ENCODE peak calls at places on chromosome 1, in ten cellular contexts. J is tibial nerve, X is neural crest cell, O is fibroblast of lung, Y is lower lobe of right lung, H is lower leg skin, M is progenitor cell of endocrine pancreas, I is RWPE1, T is uterus, K is bronchial epithelial cell. L is an unnamed sample.

GRCh38 chr1:226482975-226483660 is 65.4 kb upstream of the STUM start:
- DNase-seq in H (no peak), O (no peak), M (no peak), K (peak), X (no peak), T (no peak), J (no peak), I (no peak), Y (no peak), L (no peak)

GRCh38 chr1:5975133-5975880 is 16.9 kb downstream of the NPHP4 start:
- DNase-seq in H (no peak), I (peak), J (no peak), T (no peak), Y (no peak), K (peak), X (peak), M (peak), O (peak), L (no peak)

GRCh38 chr1:226967665-226968064 is 27.6 kb downstream of the COQ8A start:
- DNase-seq in Y (no peak), I (peak), X (no peak), T (no peak), M (no peak), O (peak), J (no peak), H (no peak), K (peak), L (no peak)

GRCh38 chr1:153608742-153609584 is 4.0 kb downstream of the S100A16 start:
- DNase-seq in K (peak), J (peak), I (peak), T (peak), X (peak), O (peak), H (peak), M (no peak), Y (peak), L (no peak)

GRCh38 chr1:246404078-246404477 is 103.0 kb downstream of the SMYD3 start:
- DNase-seq in M (no peak), T (no peak), Y (no peak), J (no peak), H (no peak), I (no peak), X (no peak), O (no peak), K (no peak), L (no peak)

GRCh38 chr1:58200437-58200836 is 346.1 kb downstream of the OMA1 start:
- DNase-seq in I (no peak), Y (no peak), O (no peak), H (no peak), K (no peak), T (no peak), J (no peak), X (no peak), M (no peak), L (no peak)

GRCh38 chr1:17012775-17013501 is 1.2 kb upstream of the ATP13A2 start:
- DNase-seq in M (no peak), Y (peak), J (no peak), H (no peak), X (no peak), O (peak), K (no peak), T (no peak), I (no peak), L (no peak)

GRCh38 chr1:196651637-196652215 is at the start of gene CFH:
- DNase-seq in Y (no peak), I (no peak), J (no peak), M (no peak), T (no peak), X (no peak), K (peak), O (peak), H (no peak), L (no peak)

GRCh38 chr1:78334952-78335351 is 155.8 kb upstream of the PTGFR start:
- DNase-seq in H (no peak), M (no peak), O (no peak), Y (no peak), X (no peak), J (peak), I (no peak), T (peak), K (no peak), L (no peak)

GRCh38 chr1:23533288-23534130 is 2.5 kb upstream of the E2F2 start:
- DNase-seq in O (no peak), M (no peak), X (no peak), I (no peak), Y (no peak), T (no peak), H (no peak), K (peak), J (no peak), L (no peak)

GRCh38 chr1:28449904-28450303 is 55.9 kb upstream of the RCC1 start:
- DNase-seq in H (no peak), O (peak), T (no peak), K (peak), M (no peak), X (no peak), J (no peak), Y (no peak), I (peak), L (no peak)

GRCh38 chr1:58290685-58291372 is 255.7 kb downstream of the OMA1 start:
- DNase-seq in K (peak), M (peak), J (no peak), I (peak), T (no peak), O (peak), H (no peak), Y (no peak), X (peak), L (no peak)

GRCh38 chr1:168752171-168752570 is 23.2 kb upstream of the DPT start:
- DNase-seq in K (peak), H (no peak), O (peak), I (no peak), M (no peak), Y (no peak), X (no peak), T (no peak), J (no peak), L (no peak)

GRCh38 chr1:86773331-86774288 is 69.2 kb downstream of the SH3GLB1 start:
- DNase-seq in J (no peak), T (no peak), X (no peak), K (peak), M (no peak), Y (no peak), H (no peak), I (peak), O (peak), L (no peak)

GRCh38 chr1:86429830-86430229 is 5.9 kb downstream of the CLCA2 start:
- DNase-seq in K (peak), I (peak), Y (no peak), T (peak), H (no peak), J (no peak), X (no peak), M (no peak), O (peak), L (no peak)

GRCh38 chr1:203638914-203639313 is 12.3 kb downstream of the ATP2B4 start:
- DNase-seq in H (no peak), O (no peak), Y (no peak), X (no peak), T (no peak), J (no peak), K (peak), I (peak), M (no peak), L (no peak)

GRCh38 chr1:185716095-185716494 is 18.1 kb upstream of the HMCN1 start:
- DNase-seq in X (no peak), Y (no peak), T (no peak), I (no peak), O (no peak), J (no peak), H (no peak), K (no peak), M (no peak), L (no peak)

GRCh38 chr1:185721553-185721952 is 12.6 kb upstream of the HMCN1 start:
- DNase-seq in H (no peak), X (no peak), K (no peak), Y (no peak), I (no peak), T (no peak), O (no peak), J (no peak), M (no peak), L (no peak)

GRCh38 chr1:185720633-185721272 is 13.4 kb upstream of the HMCN1 start:
- DNase-seq in H (no peak), Y (no peak), O (peak), X (no peak), K (peak), M (no peak), J (no peak), I (no peak), T (no peak), L (no peak)

DNA sequence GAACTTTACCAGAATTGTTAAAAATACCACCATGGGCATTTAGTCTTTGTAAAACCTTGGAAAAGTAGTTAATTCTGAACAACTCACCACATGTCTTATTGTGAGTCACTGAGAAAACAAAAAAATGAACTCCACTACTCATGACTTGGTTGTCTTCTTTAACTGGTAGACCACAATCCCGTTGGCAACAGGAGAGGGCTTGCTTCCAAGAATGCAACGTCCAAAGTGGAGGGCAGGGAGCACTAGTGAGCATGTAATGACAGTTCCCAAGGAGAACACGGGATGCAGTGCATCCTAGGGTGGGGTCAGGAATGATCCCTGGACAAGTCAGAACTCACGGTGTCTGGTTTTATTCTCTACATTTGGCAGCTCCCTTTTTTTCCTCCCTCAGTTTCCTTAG is 15.2 kb upstream of the HMCN1 start:
- DNase-seq in O (peak), X (no peak), I (peak), Y (no peak), H (peak), M (no peak), J (no peak), T (no peak), K (peak), L (no peak)
- TF ChIP-seq CTCF in O (peak), X (peak), I (peak), Y (no peak), H (no peak), M (peak), J (no peak), T (no peak), K (peak), L (no peak)

GRCh38 chr1:40722622-40723021 is 31.1 kb downstream of the NFYC start:
- DNase-seq in J (no peak), O (no peak), Y (no peak), K (no peak), X (no peak), T (no peak), H (no peak), M (no peak), I (no peak), L (no peak)
- TF ChIP-seq CTCF in J (no peak), O (no peak), Y (no peak), K (no peak), X (no peak), T (no peak), H (no peak), M (no peak), I (no peak), L (peak)

GRCh38 chr1:13714851-13715250 is 14.9 kb downstream of the PRDM2 start:
- DNase-seq in I (no peak), Y (no peak), M (no peak), T (no peak), X (no peak), J (no peak), K (no peak), H (no peak), O (no peak), L (no peak)
- TF ChIP-seq CTCF in I (no peak), Y (no peak), M (peak), T (no peak), X (peak), J (no peak), K (no peak), H (no peak), O (no peak), L (no peak)

DNA sequence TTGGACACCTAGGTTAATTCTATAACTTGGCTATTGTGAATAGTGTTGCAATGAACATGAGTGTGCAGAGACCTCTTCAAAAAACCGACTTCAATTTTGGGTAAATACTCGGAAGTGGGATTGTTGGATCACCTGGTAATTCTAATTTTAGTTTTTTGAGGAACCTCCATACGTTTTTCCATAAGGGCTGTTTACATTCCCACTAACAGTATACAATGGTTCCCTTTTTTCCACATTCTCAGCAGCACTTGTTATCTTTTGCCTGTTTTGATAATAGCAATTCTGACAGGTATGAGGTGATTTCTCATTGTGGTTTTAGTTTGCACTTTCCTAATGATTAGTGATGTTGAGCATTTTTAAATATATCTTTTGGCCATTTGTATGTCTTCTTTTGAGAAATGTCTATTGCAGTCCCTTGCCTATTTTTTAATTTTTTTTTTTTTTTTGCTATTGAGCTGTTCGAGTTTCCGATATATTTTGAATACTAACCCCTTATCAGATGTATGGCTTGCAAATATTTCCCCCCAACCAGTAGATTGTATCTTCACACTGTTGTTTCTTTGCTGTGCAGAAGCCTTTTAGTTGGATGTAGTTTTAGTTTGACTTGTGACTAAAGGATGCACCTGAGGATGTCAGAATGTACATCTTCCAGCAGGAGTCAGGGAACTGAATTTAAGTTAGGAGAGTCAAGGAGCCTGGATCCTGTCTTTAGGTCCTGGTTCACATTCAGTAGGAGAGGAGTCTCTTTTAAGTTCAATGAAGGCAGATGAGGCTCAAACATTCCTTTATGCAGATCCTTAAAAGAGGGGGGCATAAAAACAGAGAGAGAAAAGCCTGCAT is 120.0 kb downstream of the S1PR1 start:
- DNase-seq in J (no peak), X (no peak), M (no peak), I (no peak), Y (no peak), K (no peak), H (no peak), O (no peak), T (no peak), L (no peak)
- TF ChIP-seq CTCF in J (no peak), X (no peak), M (no peak), I (no peak), Y (no peak), K (no peak), H (no peak), O (no peak), T (no peak), L (no peak)

GRCh38 chr1:156935719-156936118 is 15.3 kb downstream of the LRRC71 start:
- DNase-seq in O (no peak), K (no peak), Y (no peak), X (no peak), M (no peak), I (no peak), J (no peak), H (no peak), T (no peak), L (no peak)

GRCh38 chr1:156937883-156938282 is 17.5 kb downstream of the LRRC71 start:
- DNase-seq in I (no peak), K (no peak), H (no peak), T (no peak), M (no peak), X (no peak), J (no peak), O (no peak), Y (no peak), L (no peak)

GRCh38 chr1:156938813-156939212 is 18.4 kb downstream of the LRRC71 start:
- DNase-seq in J (no peak), O (no peak), T (no peak), K (no peak), H (no peak), M (no peak), Y (no peak), X (no peak), I (no peak), L (no peak)

GRCh38 chr1:156936191-156936590 is 15.8 kb downstream of the LRRC71 start:
- DNase-seq in J (no peak), Y (no peak), O (no peak), K (no peak), I (no peak), H (no peak), M (no peak), T (no peak), X (no peak), L (no peak)

GRCh38 chr1:156936721-156937220 is 16.3 kb downstream of the LRRC71 start:
- DNase-seq in I (no peak), X (no peak), K (no peak), H (no peak), M (no peak), O (no peak), Y (no peak), J (no peak), T (no peak), L (no peak)
- TF ChIP-seq CTCF in I (no peak), X (no peak), K (no peak), H (no peak), M (no peak), O (no peak), Y (no peak), J (no peak), T (no peak), L (no peak)

GRCh38 chr1:21702780-21703179 is 33.6 kb upstream of the RAP1GAP start:
- DNase-seq in I (no peak), X (no peak), Y (no peak), M (no peak), O (no peak), K (no peak), H (no peak), T (no peak), J (no peak), L (no peak)

GRCh38 chr1:21705303-21705980 is 36.3 kb upstream of the RAP1GAP start:
- DNase-seq in M (no peak), J (no peak), Y (no peak), I (no peak), T (no peak), O (no peak), H (no peak), K (no peak), X (peak), L (no peak)

GRCh38 chr1:21704055-21704660 is 35.0 kb upstream of the RAP1GAP start:
- DNase-seq in H (no peak), Y (no peak), X (no peak), K (no peak), O (no peak), T (no peak), M (no peak), I (no peak), J (no peak), L (no peak)

GRCh38 chr1:21701401-21701800 is 32.2 kb upstream of the RAP1GAP start:
- DNase-seq in M (no peak), J (no peak), I (no peak), X (no peak), Y (no peak), K (no peak), H (no peak), O (no peak), T (no peak), L (no peak)

GRCh38 chr1:21703318-21703963 is 34.3 kb upstream of the RAP1GAP start:
- DNase-seq in T (no peak), K (peak), X (no peak), J (no peak), M (no peak), H (no peak), O (peak), Y (no peak), I (peak), L (no peak)
- TF ChIP-seq CTCF in T (no peak), K (peak), X (peak), J (peak), M (peak), H (no peak), O (peak), Y (no peak), I (peak), L (peak)

DNA sequence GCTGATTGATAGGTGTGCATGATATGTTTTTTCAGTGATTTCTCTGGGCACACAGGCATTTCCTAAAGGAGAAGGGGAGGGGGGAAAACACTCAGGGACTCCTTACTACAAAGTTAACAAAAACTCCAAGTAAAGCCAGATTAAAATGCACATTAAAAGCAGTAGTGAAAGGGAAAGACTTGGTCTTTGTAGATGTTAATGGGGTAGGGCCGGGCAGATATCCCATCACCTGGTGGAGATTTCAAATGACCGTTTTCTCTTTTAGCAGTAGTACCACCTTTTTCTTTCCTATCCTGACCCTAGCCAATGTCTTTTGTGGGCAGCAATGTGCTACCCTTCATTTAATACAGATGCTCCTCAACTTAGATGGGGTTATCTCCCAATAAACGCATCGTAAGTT is 32.5 kb downstream of the RTCA start:
- DNase-seq in O (no peak), M (no peak), T (no peak), K (no peak), X (no peak), I (no peak), H (no peak), Y (no peak), J (no peak), L (no peak)
- TF ChIP-seq CTCF in O (no peak), M (no peak), T (no peak), K (no peak), X (no peak), I (no peak), H (no peak), Y (no peak), J (no peak), L (no peak)